ENCODE peak calls at places on chromosomes 13 and 19, in four cellular contexts. One of them, this sample, is unnamed.

GRCh38 chr19:33447336-33448158 is 74.0 kb downstream of the CEBPG start:
- DNase-seq in GM12878: no peak
- DNase-seq in HepG2: no peak
- DNase-seq in SK-N-SH: no peak
- DNase-seq in this sample: no peak

GRCh38 chr19:10620786-10621185 is 4.6 kb upstream of the SLC44A2 start:
- DNase-seq in GM12878: no peak
- DNase-seq in HepG2: no peak
- DNase-seq in SK-N-SH: no peak
- DNase-seq in this sample: no peak

GRCh38 chr13:84192125-84192524 is 309.9 kb upstream of the SLITRK1 start:
- DNase-seq in GM12878: no peak
- DNase-seq in HepG2: no peak
- DNase-seq in SK-N-SH: no peak
- DNase-seq in this sample: peak

GRCh38 chr13:41061914-41062837 is 867 bp downstream of the WBP4 start:
- DNase-seq in GM12878: no peak
- DNase-seq in HepG2: no peak
- DNase-seq in SK-N-SH: no peak
- DNase-seq in this sample: peak

GRCh38 chr19:43574424-43575155 is 737 bp downstream of the XRCC1 start:
- DNase-seq in GM12878: no peak
- DNase-seq in HepG2: no peak
- DNase-seq in SK-N-SH: no peak
- DNase-seq in this sample: no peak

GRCh38 chr13:28532226-28533048 is 37.5 kb upstream of the FLT1 start:
- DNase-seq in GM12878: no peak
- DNase-seq in HepG2: no peak
- DNase-seq in SK-N-SH: peak
- DNase-seq in this sample: no peak

GRCh38 chr13:81446441-81446840 is 1105.5 kb upstream of the SPRY2 start:
- DNase-seq in GM12878: no peak
- DNase-seq in HepG2: no peak
- DNase-seq in SK-N-SH: no peak
- DNase-seq in this sample: no peak

GRCh38 chr13:30576528-30576927 is 41.2 kb upstream of the USPL1 start:
- DNase-seq in GM12878: no peak
- DNase-seq in HepG2: peak
- DNase-seq in SK-N-SH: no peak
- DNase-seq in this sample: peak

GRCh38 chr13:62767473-62767872 is 1351.8 kb upstream of the PCDH20 start:
- DNase-seq in GM12878: no peak
- DNase-seq in HepG2: no peak
- DNase-seq in SK-N-SH: no peak
- DNase-seq in this sample: no peak

GRCh38 chr19:29054886-29055675 is 157.9 kb downstream of the UQCRFS1 start:
- DNase-seq in GM12878: no peak
- DNase-seq in HepG2: no peak
- DNase-seq in SK-N-SH: no peak
- DNase-seq in this sample: no peak

GRCh38 chr19:32863841-32864240 is 5.7 kb downstream of the SLC7A9 start:
- DNase-seq in GM12878: no peak
- DNase-seq in HepG2: no peak
- DNase-seq in SK-N-SH: no peak
- DNase-seq in this sample: no peak

GRCh38 chr19:46428278-46429141 is at the start of gene PNMA8C:
- DNase-seq in GM12878: no peak
- DNase-seq in HepG2: no peak
- DNase-seq in SK-N-SH: peak
- DNase-seq in this sample: peak

GRCh38 chr13:26660761-26661160 is 99.8 kb downstream of the GPR12 start:
- DNase-seq in GM12878: no peak
- DNase-seq in HepG2: no peak
- DNase-seq in SK-N-SH: no peak
- DNase-seq in this sample: no peak

GRCh38 chr13:101858869-101859268 is 406.4 kb downstream of the ITGBL1 start:
- DNase-seq in GM12878: no peak
- DNase-seq in HepG2: no peak
- DNase-seq in SK-N-SH: no peak
- DNase-seq in this sample: no peak

GRCh38 chr13:62629618-62630017 is 1214.0 kb upstream of the PCDH20 start:
- DNase-seq in GM12878: no peak
- DNase-seq in HepG2: no peak
- DNase-seq in SK-N-SH: no peak
- DNase-seq in this sample: no peak

GRCh38 chr19:39438270-39438934 is 2.7 kb upstream of the RPS16 start:
- DNase-seq in GM12878: no peak
- DNase-seq in HepG2: peak
- DNase-seq in SK-N-SH: no peak
- DNase-seq in this sample: no peak

GRCh38 chr19:40321076-40321475 is 27.1 kb downstream of the C19orf47 start:
- DNase-seq in GM12878: no peak
- DNase-seq in HepG2: no peak
- DNase-seq in SK-N-SH: no peak
- DNase-seq in this sample: no peak

GRCh38 chr13:33388254-33388998 is 102.9 kb upstream of the STARD13 start:
- DNase-seq in GM12878: no peak
- DNase-seq in HepG2: no peak
- DNase-seq in SK-N-SH: no peak
- DNase-seq in this sample: no peak

GRCh38 chr19:1119475-1120217 is 15.9 kb downstream of the GPX4 start:
- DNase-seq in GM12878: no peak
- DNase-seq in HepG2: no peak
- DNase-seq in SK-N-SH: no peak
- DNase-seq in this sample: no peak

GRCh38 chr19:47176627-47177090 is 46.0 kb downstream of the SAE1 start:
- DNase-seq in GM12878: no peak
- DNase-seq in HepG2: no peak
- DNase-seq in SK-N-SH: no peak
- DNase-seq in this sample: peak

GRCh38 chr13:109226631-109227030 is 559.8 kb downstream of the IRS2 start:
- DNase-seq in GM12878: no peak
- DNase-seq in HepG2: no peak
- DNase-seq in SK-N-SH: no peak
- DNase-seq in this sample: no peak

GRCh38 chr13:63198076-63198475 is 1782.4 kb upstream of the PCDH20 start:
- DNase-seq in GM12878: no peak
- DNase-seq in HepG2: no peak
- DNase-seq in SK-N-SH: no peak
- DNase-seq in this sample: no peak

GRCh38 chr13:46385946-46386345 is 1.1 kb downstream of the RUBCNL start:
- DNase-seq in GM12878: no peak
- DNase-seq in HepG2: no peak
- DNase-seq in SK-N-SH: no peak
- DNase-seq in this sample: no peak
- H3K4me3 ChIP-seq in GM12878: peak
- H3K4me3 ChIP-seq in HepG2: no peak
- H3K4me3 ChIP-seq in SK-N-SH: no peak
- H3K4me3 ChIP-seq in this sample: no peak

GRCh38 chr19:55071913-55072312 is 3.8 kb upstream of the EPS8L1 start:
- DNase-seq in GM12878: no peak
- DNase-seq in HepG2: no peak
- DNase-seq in SK-N-SH: no peak
- DNase-seq in this sample: no peak

GRCh38 chr19:55069137-55069858 is 6.3 kb upstream of the RDH13 start:
- DNase-seq in GM12878: no peak
- DNase-seq in HepG2: no peak
- DNase-seq in SK-N-SH: peak
- DNase-seq in this sample: peak

GRCh38 chr19:55068803-55069136 is 5.8 kb upstream of the RDH13 start:
- DNase-seq in GM12878: no peak
- DNase-seq in HepG2: no peak
- DNase-seq in SK-N-SH: no peak
- DNase-seq in this sample: no peak

GRCh38 chr19:55069859-55070225 is 5.8 kb upstream of the EPS8L1 start:
- DNase-seq in GM12878: no peak
- DNase-seq in HepG2: no peak
- DNase-seq in SK-N-SH: no peak
- DNase-seq in this sample: no peak

DNA sequence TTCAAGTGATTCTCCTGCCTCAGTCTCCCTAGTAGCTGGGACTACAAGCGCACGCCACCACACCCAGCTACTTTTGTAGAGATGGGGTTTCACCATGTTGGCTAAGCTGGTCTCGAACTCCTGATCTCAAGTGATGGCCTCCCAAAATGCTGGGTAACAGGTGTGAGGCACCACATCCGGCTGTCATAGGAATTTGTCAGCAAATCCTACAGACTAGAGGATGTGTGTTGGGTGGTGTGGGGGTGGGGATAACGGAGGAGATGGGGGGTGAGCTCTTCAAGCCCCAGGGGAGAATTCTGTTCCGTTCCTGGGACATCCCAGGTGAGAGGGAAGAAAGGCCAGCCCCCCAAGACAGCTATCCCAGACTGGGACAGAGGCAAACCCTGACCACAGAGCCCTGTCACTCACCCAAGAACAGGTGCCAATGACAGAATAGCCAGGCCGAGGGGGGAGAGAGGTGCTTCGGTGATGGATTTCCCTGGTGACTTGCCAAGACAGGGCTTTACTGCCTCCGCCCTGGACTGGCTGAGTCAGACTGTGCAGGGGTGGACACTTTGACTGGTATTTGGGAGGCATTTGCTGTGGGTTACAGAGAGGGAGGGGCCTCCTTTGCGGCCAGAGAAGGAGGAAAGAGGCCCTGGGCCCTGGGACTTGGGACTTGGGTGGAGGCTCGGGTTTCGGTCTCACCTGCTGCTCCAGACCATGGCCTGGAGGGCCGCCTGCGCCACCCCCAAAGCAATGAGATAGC is 4.7 kb upstream of the EPS8L1 start:
- DNase-seq in GM12878: no peak
- DNase-seq in HepG2: no peak
- DNase-seq in SK-N-SH: no peak
- DNase-seq in this sample: peak
- TF ChIP-seq MAX in GM12878: no peak
- TF ChIP-seq MAX in HepG2: no peak
- TF ChIP-seq MAX in SK-N-SH: no peak
- TF ChIP-seq MAX in this sample: no peak

DNA sequence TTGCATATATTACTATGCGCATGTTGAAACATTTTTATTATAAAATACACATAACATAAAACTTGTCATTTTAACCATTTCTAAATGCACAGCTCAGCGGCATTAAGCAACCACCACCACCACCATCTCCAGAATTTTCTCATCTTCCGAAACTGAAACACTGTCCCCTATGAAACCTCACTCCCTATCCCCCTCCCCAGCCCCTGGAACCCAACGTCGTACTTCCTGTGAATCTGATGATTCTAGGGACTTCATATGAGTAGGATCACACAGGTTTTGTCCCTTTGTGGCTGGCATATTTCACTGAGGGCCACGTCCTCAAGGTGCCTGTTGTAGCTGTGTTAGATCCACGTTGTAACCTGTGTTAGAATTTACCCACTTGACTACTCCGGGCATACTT is 716 bp upstream of the MAP2K2 start:
- DNase-seq in GM12878: no peak
- DNase-seq in HepG2: no peak
- DNase-seq in SK-N-SH: no peak
- DNase-seq in this sample: no peak
- H3K4me3 ChIP-seq in GM12878: peak
- H3K4me3 ChIP-seq in HepG2: peak
- H3K4me3 ChIP-seq in SK-N-SH: peak
- H3K4me3 ChIP-seq in this sample: no peak

DNA sequence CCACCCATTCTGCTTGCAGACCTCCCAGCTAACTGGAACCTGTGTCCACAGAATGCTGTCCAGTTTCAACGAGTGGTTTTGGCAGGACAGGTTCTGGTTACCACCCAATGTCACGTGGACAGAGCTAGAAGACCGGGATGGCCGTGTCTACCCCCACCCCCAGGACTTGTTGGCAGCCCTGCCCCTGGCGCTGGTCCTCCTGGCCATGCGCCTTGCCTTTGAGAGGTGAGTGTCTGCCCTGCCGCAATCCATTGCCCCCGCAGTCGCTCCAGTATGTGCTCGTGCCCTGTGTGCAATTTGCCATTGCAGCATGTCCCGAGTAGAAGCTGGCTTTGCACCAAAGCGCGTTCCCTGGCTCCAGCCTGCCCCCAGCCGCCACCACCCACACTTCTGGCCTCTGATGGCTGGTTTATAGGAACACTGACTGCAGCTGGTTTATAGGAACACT is 41.9 kb downstream of the CERS4 start:
- DNase-seq in GM12878: no peak
- DNase-seq in HepG2: no peak
- DNase-seq in SK-N-SH: no peak
- DNase-seq in this sample: peak
- TF ChIP-seq MAX in GM12878: no peak
- TF ChIP-seq MAX in HepG2: no peak
- TF ChIP-seq MAX in SK-N-SH: no peak
- TF ChIP-seq MAX in this sample: no peak

DNA sequence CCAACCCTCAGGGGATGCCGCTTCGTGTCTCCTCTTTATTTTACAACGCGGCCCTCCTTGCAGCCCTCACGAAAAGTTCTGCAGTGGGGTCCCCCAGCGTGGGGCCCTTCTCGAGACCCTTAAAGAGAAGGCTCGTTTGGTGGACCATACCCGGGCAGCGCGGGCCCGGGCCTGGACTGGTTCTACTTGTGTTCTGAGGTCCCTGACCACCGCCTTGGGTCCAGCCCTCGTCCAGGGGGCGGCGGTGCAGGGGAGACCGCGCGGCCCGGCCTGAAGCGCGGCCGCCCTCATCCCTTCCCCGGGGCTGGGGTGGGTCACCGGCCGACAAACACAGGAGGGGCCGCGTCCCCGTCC is 400 bp upstream of the SERP2 start:
- DNase-seq in GM12878: no peak
- DNase-seq in HepG2: no peak
- DNase-seq in SK-N-SH: no peak
- DNase-seq in this sample: no peak
- H3K4me3 ChIP-seq in GM12878: no peak
- H3K4me3 ChIP-seq in HepG2: no peak
- H3K4me3 ChIP-seq in SK-N-SH: peak
- H3K4me3 ChIP-seq in this sample: no peak

GRCh38 chr13:98429977-98430785 is 146.7 kb downstream of the STK24 start:
- DNase-seq in GM12878: no peak
- DNase-seq in HepG2: no peak
- DNase-seq in SK-N-SH: no peak
- DNase-seq in this sample: peak

GRCh38 chr13:98429531-98429930 is 147.4 kb downstream of the STK24 start:
- DNase-seq in GM12878: no peak
- DNase-seq in HepG2: no peak
- DNase-seq in SK-N-SH: no peak
- DNase-seq in this sample: peak

GRCh38 chr13:98429081-98429480 is 147.8 kb downstream of the STK24 start:
- DNase-seq in GM12878: no peak
- DNase-seq in HepG2: no peak
- DNase-seq in SK-N-SH: no peak
- DNase-seq in this sample: no peak

GRCh38 chr13:98427331-98427995 is 149.4 kb downstream of the STK24 start:
- DNase-seq in GM12878: no peak
- DNase-seq in HepG2: no peak
- DNase-seq in SK-N-SH: no peak
- DNase-seq in this sample: no peak

GRCh38 chr13:98428256-98428966 is 148.5 kb downstream of the STK24 start:
- DNase-seq in GM12878: no peak
- DNase-seq in HepG2: no peak
- DNase-seq in SK-N-SH: no peak
- DNase-seq in this sample: no peak
- TF ChIP-seq MAX in GM12878: no peak
- TF ChIP-seq MAX in HepG2: no peak
- TF ChIP-seq MAX in SK-N-SH: no peak
- TF ChIP-seq MAX in this sample: peak